ENCODE peak calls at places on chromosomes 2 and 18, in seven cellular contexts. One of them, this sample, is unnamed.

GRCh38 chr2:86225581-86225980 is 26.3 kb downstream of the MRPL35 start:
- DNase-seq in neural crest cell: no peak
- DNase-seq in HTR-8/SVneo: no peak
- DNase-seq in AG08395: peak; percentile 27
- DNase-seq in glutamatergic neuron: no peak
- DNase-seq in NT2/D1: no peak
- DNase-seq in NCI-H524 treated with DMSO at 0.1 percent for 48 hours: no peak
- DNase-seq in this sample: no peak

GRCh38 chr2:227411320-227411989 is 23.7 kb upstream of the SCYGR1 start:
- DNase-seq in neural crest cell: no peak
- DNase-seq in HTR-8/SVneo: no peak
- DNase-seq in NCI-H524 treated with DMSO at 0.1 percent for 48 hours: no peak
- DNase-seq in AG08395: no peak
- DNase-seq in glutamatergic neuron: no peak
- DNase-seq in NT2/D1: no peak
- DNase-seq in this sample: no peak

GRCh38 chr18:36757081-36757480 is 71.7 kb downstream of the TPGS2 start:
- DNase-seq in neural crest cell: no peak
- DNase-seq in AG08395: peak; percentile 80
- DNase-seq in NCI-H524 treated with DMSO at 0.1 percent for 48 hours: peak; percentile 2
- DNase-seq in glutamatergic neuron: no peak
- DNase-seq in HTR-8/SVneo: peak; percentile 34
- DNase-seq in NT2/D1: peak; percentile 15
- DNase-seq in this sample: peak; percentile 58

GRCh38 chr2:11710632-11711381 is 35.6 kb upstream of the LPIN1 start:
- DNase-seq in NCI-H524 treated with DMSO at 0.1 percent for 48 hours: no peak
- DNase-seq in NT2/D1: no peak
- DNase-seq in HTR-8/SVneo: no peak
- DNase-seq in glutamatergic neuron: no peak
- DNase-seq in neural crest cell: no peak
- DNase-seq in AG08395: no peak
- DNase-seq in this sample: no peak

GRCh38 chr2:168517801-168518200 is 61.7 kb downstream of the CERS6 start:
- DNase-seq in NT2/D1: no peak
- DNase-seq in HTR-8/SVneo: no peak
- DNase-seq in NCI-H524 treated with DMSO at 0.1 percent for 48 hours: no peak
- DNase-seq in glutamatergic neuron: no peak
- DNase-seq in neural crest cell: no peak
- DNase-seq in AG08395: no peak
- DNase-seq in this sample: no peak

GRCh38 chr2:31903109-31903780 is 107.6 kb downstream of the MEMO1 start:
- DNase-seq in neural crest cell: no peak
- DNase-seq in AG08395: no peak
- DNase-seq in NCI-H524 treated with DMSO at 0.1 percent for 48 hours: no peak
- DNase-seq in HTR-8/SVneo: no peak
- DNase-seq in glutamatergic neuron: no peak
- DNase-seq in NT2/D1: no peak
- DNase-seq in this sample: no peak

GRCh38 chr18:10863026-10863425 is 286.3 kb downstream of the PIEZO2 start:
- DNase-seq in NT2/D1: no peak
- DNase-seq in glutamatergic neuron: no peak
- DNase-seq in AG08395: no peak
- DNase-seq in neural crest cell: no peak
- DNase-seq in HTR-8/SVneo: no peak
- DNase-seq in NCI-H524 treated with DMSO at 0.1 percent for 48 hours: no peak
- DNase-seq in this sample: no peak

GRCh38 chr2:111986116-111986900 is 68.8 kb upstream of the TMEM87B start:
- DNase-seq in AG08395: no peak
- DNase-seq in NT2/D1: peak; percentile 36
- DNase-seq in HTR-8/SVneo: no peak
- DNase-seq in NCI-H524 treated with DMSO at 0.1 percent for 48 hours: no peak
- DNase-seq in neural crest cell: peak; percentile 25
- DNase-seq in glutamatergic neuron: no peak
- DNase-seq in this sample: peak; percentile 60

GRCh38 chr2:152421521-152422367 is 86.8 kb downstream of the FMNL2 start:
- DNase-seq in NT2/D1: no peak
- DNase-seq in HTR-8/SVneo: peak; percentile 81
- DNase-seq in AG08395: peak; percentile 92
- DNase-seq in neural crest cell: no peak
- DNase-seq in glutamatergic neuron: no peak
- DNase-seq in NCI-H524 treated with DMSO at 0.1 percent for 48 hours: no peak
- DNase-seq in this sample: no peak

GRCh38 chr2:226040344-226040743 is 640.8 kb downstream of the NYAP2 start:
- DNase-seq in NCI-H524 treated with DMSO at 0.1 percent for 48 hours: no peak
- DNase-seq in AG08395: no peak
- DNase-seq in HTR-8/SVneo: no peak
- DNase-seq in glutamatergic neuron: no peak
- DNase-seq in neural crest cell: no peak
- DNase-seq in NT2/D1: no peak
- DNase-seq in this sample: no peak

GRCh38 chr2:70685771-70686171 is 82.2 kb downstream of the ADD2 start:
- DNase-seq in NCI-H524 treated with DMSO at 0.1 percent for 48 hours: peak; percentile 92
- DNase-seq in AG08395: no peak
- DNase-seq in HTR-8/SVneo: no peak
- DNase-seq in glutamatergic neuron: peak; percentile 66
- DNase-seq in neural crest cell: no peak
- DNase-seq in NT2/D1: no peak
- DNase-seq in this sample: peak; percentile 66

GRCh38 chr18:37852464-37852863 is 286.9 kb upstream of the CELF4 start:
- DNase-seq in AG08395: no peak
- DNase-seq in NT2/D1: no peak
- DNase-seq in glutamatergic neuron: no peak
- DNase-seq in NCI-H524 treated with DMSO at 0.1 percent for 48 hours: no peak
- DNase-seq in neural crest cell: no peak
- DNase-seq in HTR-8/SVneo: no peak
- DNase-seq in this sample: no peak

This sample was measured in retina.